ENCODE peak calls at places on chromosomes 16 and 17, in five cellular contexts. C is colonic mucosa, D is psoas muscle, E is A549, X is aorta. O is an unnamed sample.

GRCh38 chr16:68022278-68022727 is 729 bp downstream of the DDX28 start:
- DNase-seq in C (no peak), D (no peak), E (no peak), X (peak), O (no peak)

GRCh38 chr17:40541060-40541872 is 24.0 kb downstream of the CCR7 start:
- DNase-seq in C (no peak), D (no peak), E (no peak), X (peak), O (no peak)

GRCh38 chr17:79382313-79382712 is 228.5 kb downstream of the RBFOX3 start:
- DNase-seq in C (no peak), D (no peak), E (no peak), X (no peak), O (no peak)

GRCh38 chr17:19306160-19307111 is 56.1 kb downstream of the B9D1 start:
- DNase-seq in C (no peak), D (no peak), E (no peak), X (peak), O (peak)

GRCh38 chr16:49782405-49782804 is 73.5 kb downstream of the ZNF423 start:
- DNase-seq in C (no peak), D (no peak), E (no peak), X (no peak), O (no peak)

GRCh38 chr16:85659805-85660511 is 28.8 kb downstream of the GINS2 start:
- DNase-seq in C (peak), D (peak), E (peak), X (peak), O (peak)

GRCh38 chr16:71709231-71709781 is 15.2 kb downstream of the PHLPP2 start:
- DNase-seq in C (no peak), D (no peak), E (no peak), X (no peak), O (no peak)

GRCh38 chr17:1661045-1661444 is 11.4 kb upstream of the RILP start:
- DNase-seq in C (no peak), D (no peak), E (no peak), X (no peak), O (no peak)

GRCh38 chr16:89099905-89100304 is 6.3 kb downstream of the ACSF3 start:
- DNase-seq in C (peak), D (no peak), E (no peak), X (no peak), O (peak)

GRCh38 chr16:89410794-89411309 is 79.5 kb downstream of the ANKRD11 start:
- DNase-seq in C (peak), D (peak), E (no peak), X (peak), O (no peak)

GRCh38 chr16:3971261-3971660 is 90.7 kb upstream of the CREBBP start:
- DNase-seq in C (no peak), D (no peak), E (no peak), X (no peak), O (no peak)

GRCh38 chr17:8187517-8188407 is 2.2 kb downstream of the BORCS6 start:
- DNase-seq in C (peak), D (peak), E (peak), X (peak), O (peak)

GRCh38 chr16:70708381-70709253 is 22.8 kb upstream of the MTSS2 start:
- DNase-seq in C (no peak), D (no peak), E (no peak), X (no peak), O (no peak)

GRCh38 chr17:14464741-14465140 is 163.9 kb downstream of the HS3ST3B1 start:
- DNase-seq in C (no peak), D (no peak), E (no peak), X (no peak), O (no peak)

GRCh38 chr16:17149904-17150483 is 320.8 kb downstream of the XYLT1 start:
- DNase-seq in C (no peak), D (no peak), E (no peak), X (no peak), O (no peak)

GRCh38 chr16:66668777-66669444 is 27.6 kb downstream of the CMTM4 start:
- DNase-seq in C (no peak), D (no peak), E (no peak), X (no peak), O (no peak)

GRCh38 chr17:8946071-8946470 is 19.4 kb downstream of the PIK3R5 start:
- DNase-seq in C (no peak), D (no peak), E (no peak), X (no peak), O (no peak)

GRCh38 chr17:78038748-78039288 is 80.3 kb downstream of the TNRC6C start:
- DNase-seq in C (no peak), D (no peak), E (no peak), X (no peak), O (no peak)

GRCh38 chr17:76166168-76166567 is 25.1 kb upstream of the FOXJ1 start:
- DNase-seq in C (no peak), D (no peak), E (no peak), X (no peak), O (no peak)

GRCh38 chr17:44324092-44324570 is 492 bp downstream of the SLC25A39 start:
- DNase-seq in C (no peak), D (peak), E (no peak), X (no peak), O (no peak)

GRCh38 chr17:73007447-73007846 is 85.0 kb downstream of the SLC39A11 start:
- DNase-seq in C (peak), D (no peak), E (no peak), X (no peak), O (no peak)

GRCh38 chr16:68130520-68130919 is 45.4 kb downstream of the NFATC3 start:
- DNase-seq in C (no peak), D (no peak), E (no peak), X (no peak), O (no peak)

GRCh38 chr16:27238016-27238587 is 30.5 kb downstream of the NSMCE1 start:
- DNase-seq in C (peak), D (no peak), E (no peak), X (no peak), O (no peak)

GRCh38 chr17:50406578-50406977 is 9.3 kb upstream of the LRRC59 start:
- DNase-seq in C (no peak), D (no peak), E (no peak), X (no peak), O (no peak)

GRCh38 chr16:75264999-75265910 is 13.8 kb upstream of the BCAR1 start:
- DNase-seq in C (peak), D (peak), E (no peak), X (peak), O (no peak)

GRCh38 chr17:27333410-27333980 is 39.6 kb downstream of the WSB1 start:
- DNase-seq in C (no peak), D (no peak), E (no peak), X (no peak), O (no peak)

GRCh38 chr17:39517224-39517623 is 55.9 kb downstream of the CDK12 start:
- DNase-seq in C (no peak), D (no peak), E (no peak), X (no peak), O (no peak)

GRCh38 chr17:6577686-6578263 is 21.4 kb upstream of the PITPNM3 start:
- DNase-seq in C (peak), D (no peak), E (no peak), X (no peak), O (no peak)

GRCh38 chr17:41338961-41339485 is 11.6 kb downstream of the KRT33A start:
- DNase-seq in C (no peak), D (no peak), E (no peak), X (no peak), O (no peak)

GRCh38 chr17:44279586-44280344 is 11.8 kb upstream of the SLC4A1 start:
- DNase-seq in C (peak), D (peak), E (no peak), X (peak), O (no peak)

GRCh38 chr17:9924735-9925191 is 19.7 kb upstream of the RCVRN start:
- DNase-seq in C (no peak), D (no peak), E (peak), X (no peak), O (no peak)

GRCh38 chr16:23903001-23903414 is 67.2 kb downstream of the PRKCB start:
- DNase-seq in C (no peak), D (no peak), E (no peak), X (no peak), O (no peak)

GRCh38 chr16:23907457-23907902 is 71.7 kb downstream of the PRKCB start:
- DNase-seq in C (no peak), D (no peak), E (no peak), X (no peak), O (no peak)

GRCh38 chr16:23907903-23908302 is 72.1 kb downstream of the PRKCB start:
- DNase-seq in C (no peak), D (no peak), E (no peak), X (no peak), O (no peak)

GRCh38 chr16:23902223-23903000 is 66.6 kb downstream of the PRKCB start:
- DNase-seq in C (no peak), D (no peak), E (no peak), X (no peak), O (no peak)

GRCh38 chr16:23905027-23905426 is 69.2 kb downstream of the PRKCB start:
- DNase-seq in C (no peak), D (no peak), E (peak), X (peak), O (no peak)
- H3K27ac ChIP-seq in C (no peak), D (no peak), E (peak), X (no peak), O (no peak)

GRCh38 chr16:12256880-12257279 is 280.3 kb downstream of the SNX29 start:
- DNase-seq in C (no peak), D (no peak), E (no peak), X (no peak), O (no peak)
- H3K27ac ChIP-seq in C (no peak), D (no peak), E (no peak), X (no peak), O (no peak)

DNA sequence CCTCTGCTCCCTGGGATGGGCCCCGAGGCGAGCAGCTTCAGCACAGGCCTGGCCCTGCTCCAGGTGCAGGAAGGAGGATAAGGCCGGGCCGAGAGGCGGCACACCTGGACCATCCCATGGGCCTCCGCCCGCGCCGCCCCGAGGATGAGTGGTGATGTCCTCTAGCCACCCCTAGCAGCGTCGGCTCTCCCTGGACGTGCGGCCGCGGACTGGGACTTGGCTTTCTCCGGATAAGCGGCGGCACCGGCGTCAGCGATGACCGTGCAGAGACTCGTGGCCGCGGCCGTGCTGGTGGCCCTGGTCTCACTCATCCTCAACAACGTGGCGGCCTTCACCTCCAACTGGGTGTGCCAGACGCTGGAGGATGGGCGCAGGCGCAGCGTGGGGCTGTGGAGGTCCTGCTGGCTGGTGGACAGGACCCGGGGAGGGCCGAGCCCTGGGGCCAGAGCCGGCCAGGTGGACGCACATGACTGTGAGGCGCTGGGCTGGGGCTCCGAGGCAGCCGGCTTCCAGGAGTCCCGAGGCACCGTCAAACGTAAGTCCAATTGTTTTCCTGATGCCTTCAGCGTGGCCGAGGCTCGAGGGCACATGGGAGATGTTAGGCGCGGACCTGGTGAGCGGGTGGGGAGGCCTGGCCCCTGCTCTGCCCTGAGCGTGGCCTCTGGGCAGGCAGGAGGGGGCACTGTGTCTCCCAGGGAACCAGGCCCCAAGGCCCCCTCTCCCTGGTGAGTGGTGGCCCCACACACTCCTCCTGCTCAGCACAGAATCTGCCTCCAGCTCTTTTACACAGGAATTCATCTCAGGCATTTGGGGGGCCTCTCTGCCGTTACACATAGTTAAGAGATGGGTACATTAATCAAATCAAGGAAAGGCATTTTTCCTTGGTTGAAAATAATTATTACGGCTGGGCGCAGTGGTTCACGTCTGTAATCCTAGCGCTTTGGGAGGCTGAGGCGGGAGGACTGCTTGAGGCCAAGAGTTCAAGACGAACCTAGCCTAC is 855 bp downstream of the TMEM204 start:
- DNase-seq in C (no peak), D (no peak), E (no peak), X (peak), O (peak)
- H3K27ac ChIP-seq in C (peak), D (peak), E (no peak), X (no peak), O (peak)

DNA sequence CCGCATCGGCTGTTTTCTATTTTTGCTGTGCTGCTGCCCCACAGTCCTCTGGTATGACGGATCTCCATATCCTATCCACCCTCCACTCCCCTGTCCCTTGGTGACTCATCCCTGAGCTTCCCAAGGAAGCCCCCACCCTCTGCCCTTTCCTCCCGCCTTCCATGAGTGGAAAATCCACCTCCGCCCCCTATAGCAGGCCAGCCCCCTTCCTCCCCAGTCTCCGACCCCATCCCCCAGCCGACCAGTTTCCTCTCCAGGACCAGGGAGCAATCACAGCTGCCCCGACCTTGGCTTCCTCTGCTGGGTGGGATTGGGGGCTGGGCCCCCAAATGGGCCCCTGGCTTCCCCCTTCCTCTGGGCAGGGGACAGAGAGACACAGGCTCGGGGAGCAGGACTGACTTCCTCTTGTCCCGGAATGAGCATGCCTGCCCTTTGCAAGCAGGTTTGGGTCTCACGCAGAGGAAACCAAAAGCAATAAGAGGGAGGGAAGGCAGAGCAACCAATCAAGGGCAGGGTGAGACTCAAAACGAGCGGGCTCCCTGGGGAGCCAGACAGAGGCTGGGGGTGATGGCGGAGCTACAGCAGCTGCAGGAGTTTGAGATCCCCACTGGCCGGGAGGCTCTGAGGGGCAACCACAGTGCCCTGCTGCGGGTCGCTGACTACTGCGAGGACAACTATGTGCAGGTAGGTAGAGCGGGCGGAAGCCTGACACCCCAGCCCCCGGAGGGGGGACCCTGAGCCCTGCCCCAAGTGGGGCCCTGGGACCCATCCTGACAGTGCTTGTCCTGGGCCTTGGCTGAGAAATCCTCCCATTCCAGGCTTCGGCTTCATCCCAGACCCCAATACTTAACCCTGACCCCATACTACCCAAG is at the start of the genes ABI3 and GNGT2:
- DNase-seq in C (peak), D (peak), E (no peak), X (no peak), O (peak)
- H3K27ac ChIP-seq in C (peak), D (peak), E (no peak), X (no peak), O (peak)

DNA sequence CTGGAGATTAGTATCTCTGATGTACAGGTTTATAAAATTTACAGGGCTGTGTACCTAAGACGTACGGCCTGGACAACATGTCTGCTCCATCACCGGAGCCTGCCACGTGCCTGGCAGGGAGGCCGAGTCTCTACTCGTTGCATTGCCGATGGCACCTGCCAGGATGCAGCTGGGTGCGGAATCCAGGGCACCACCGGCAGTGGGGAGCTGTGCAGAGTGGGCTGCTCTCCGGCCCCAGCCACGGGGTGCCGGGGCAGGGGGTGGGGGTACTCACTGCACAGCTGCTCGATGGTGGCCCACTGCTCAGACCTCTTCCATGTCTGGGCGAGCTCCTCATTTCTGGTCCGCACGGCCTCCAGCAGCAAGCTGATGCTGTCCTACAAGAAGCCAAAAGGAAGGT is 13.1 kb upstream of the FAAP100 start:
- DNase-seq in C (no peak), D (no peak), E (no peak), X (no peak), O (no peak)
- H3K27ac ChIP-seq in C (no peak), D (no peak), E (peak), X (peak), O (no peak)

GRCh38 chr17:29041091-29041490 is 1.9 kb upstream of the PIPOX start:
- DNase-seq in C (no peak), D (no peak), E (no peak), X (no peak), O (no peak)

GRCh38 chr17:29042026-29042678 is 789 bp upstream of the PIPOX start:
- DNase-seq in C (no peak), D (no peak), E (no peak), X (no peak), O (no peak)

GRCh38 chr17:29043539-29044165 is 711 bp downstream of the PIPOX start:
- DNase-seq in C (no peak), D (no peak), E (no peak), X (no peak), O (no peak)

GRCh38 chr17:29045026-29045425 is 2.1 kb downstream of the PIPOX start:
- DNase-seq in C (no peak), D (no peak), E (no peak), X (no peak), O (no peak)

DNA sequence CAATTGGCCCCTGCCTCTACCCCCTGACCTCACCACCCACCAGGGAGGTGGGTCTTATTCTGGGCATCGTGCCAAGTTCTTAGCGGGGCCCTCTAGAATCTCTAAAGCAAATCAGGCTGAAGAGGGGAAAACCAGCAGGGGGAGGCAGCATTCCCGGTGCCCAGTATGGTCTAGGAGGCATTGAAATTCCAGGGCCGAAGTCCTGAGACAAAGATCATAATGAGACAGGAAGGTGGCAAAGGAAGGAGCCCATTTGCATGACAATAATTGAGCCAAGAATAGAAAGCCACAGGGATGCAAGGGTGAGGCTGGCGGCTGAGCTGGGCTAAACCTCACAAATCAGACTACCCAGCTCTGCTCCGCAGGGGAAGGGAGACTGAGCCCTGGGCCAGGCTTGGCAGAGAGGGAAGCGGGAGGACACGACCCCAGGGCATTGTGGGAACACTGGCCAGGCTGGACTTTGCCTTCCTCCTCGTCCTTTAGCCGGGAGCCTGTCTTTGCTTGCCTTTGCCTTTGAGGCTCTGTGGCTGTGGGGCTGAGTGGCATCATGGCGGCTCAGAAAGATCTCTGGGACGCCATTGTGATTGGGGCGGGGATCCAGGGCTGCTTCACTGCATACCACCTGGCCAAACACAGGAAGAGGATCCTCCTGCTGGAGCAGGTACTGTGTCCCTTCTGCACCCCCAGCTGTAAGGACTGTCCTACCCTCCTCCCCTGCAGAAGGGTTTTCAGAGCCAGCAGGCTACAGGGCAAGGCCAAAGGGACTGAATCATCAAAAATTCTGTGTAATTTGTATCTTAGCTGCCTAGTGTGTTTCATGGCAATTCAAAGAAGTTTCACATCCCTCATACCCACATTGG is at the start of gene PIPOX:
- DNase-seq in C (no peak), D (no peak), E (no peak), X (no peak), O (no peak)
- H3K27ac ChIP-seq in C (peak), D (no peak), E (no peak), X (no peak), O (no peak)

DNA sequence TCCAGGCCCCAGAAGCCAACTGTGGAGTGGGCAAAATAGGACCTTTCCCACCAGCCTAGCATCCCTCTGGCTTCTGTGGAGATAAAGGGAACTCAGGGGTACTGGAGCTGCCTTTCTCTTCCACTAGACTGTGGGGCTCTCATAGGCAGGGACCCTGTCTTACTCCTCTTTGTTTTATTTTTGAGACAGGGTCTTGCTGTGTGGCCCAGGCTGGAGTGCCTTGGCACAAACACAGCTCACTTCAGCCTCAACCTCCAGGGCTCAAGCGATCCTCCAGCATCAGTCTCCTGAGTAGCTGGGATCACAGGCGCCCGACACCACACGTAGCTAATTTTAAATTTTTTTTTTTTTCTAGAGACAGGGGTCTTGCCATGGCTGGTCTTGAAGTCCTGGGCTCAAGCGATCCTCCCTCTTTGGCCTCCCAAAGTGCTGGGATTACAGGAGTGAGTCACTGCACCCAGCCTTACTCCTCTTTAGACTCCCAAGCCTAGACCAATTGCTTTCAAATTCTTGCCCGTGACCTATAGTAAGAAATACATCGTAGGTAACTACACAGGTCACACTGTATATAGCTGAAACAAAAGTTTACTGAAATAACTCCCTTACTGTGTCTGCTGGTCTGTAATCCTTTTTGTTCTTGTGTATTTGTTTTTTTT is 2.6 kb downstream of the RAI1 start:
- DNase-seq in C (no peak), D (no peak), E (no peak), X (no peak), O (no peak)
- H3K27ac ChIP-seq in C (peak), D (no peak), E (peak), X (no peak), O (no peak)

GRCh38 chr17:74530751-74531150 is 524 bp downstream of the CD300LB start:
- DNase-seq in C (no peak), D (no peak), E (no peak), X (peak), O (no peak)
- H3K27ac ChIP-seq in C (no peak), D (no peak), E (no peak), X (no peak), O (no peak)

O was measured in CD8-positive, alpha-beta T cell.